ENCODE peak calls at places on chromosomes 5 and 9, in seven cellular contexts. B, I, N, K, Q, J and V are unnamed samples.

GRCh38 chr5:6107675-6108539 is 270.4 kb downstream of the MED10 start:
- DNase-seq in B (no peak), I (no peak), N (no peak), K (no peak), Q (no peak), J (no peak), V (no peak)

GRCh38 chr5:151745071-151745705 is 13.2 kb downstream of the ATOX1 start:
- DNase-seq in B (no peak), I (peak), N (peak), K (no peak), Q (peak), J (no peak), V (no peak)

GRCh38 chr5:117859161-117859560 is 1129.2 kb downstream of the DTWD2 start:
- DNase-seq in B (no peak), I (no peak), N (no peak), K (peak), Q (no peak), J (no peak), V (no peak)

GRCh38 chr5:39202594-39203290 is 16.6 kb downstream of the FYB1 start:
- DNase-seq in B (no peak), I (no peak), N (no peak), K (no peak), Q (no peak), J (no peak), V (no peak)

GRCh38 chr9:132896906-132897305 is 18.2 kb downstream of the SPACA9 start:
- DNase-seq in B (no peak), I (no peak), N (peak), K (no peak), Q (no peak), J (no peak), V (no peak)

GRCh38 chr5:50593681-50594080 is 72.8 kb upstream of the PARP8 start:
- DNase-seq in B (no peak), I (no peak), N (no peak), K (no peak), Q (no peak), J (no peak), V (no peak)

GRCh38 chr9:125119643-125120286 is 23.6 kb downstream of the SCAI start:
- DNase-seq in B (no peak), I (no peak), N (no peak), K (peak), Q (no peak), J (no peak), V (no peak)

GRCh38 chr9:94167376-94167775 is 83.1 kb downstream of the PTPDC1 start:
- DNase-seq in B (no peak), I (no peak), N (no peak), K (no peak), Q (no peak), J (no peak), V (no peak)

GRCh38 chr5:83281658-83282057 is 189.9 kb upstream of the VCAN start:
- DNase-seq in B (no peak), I (no peak), N (peak), K (no peak), Q (peak), J (no peak), V (no peak)

GRCh38 chr5:8879248-8879647 is 666.6 kb downstream of the SEMA5A start:
- DNase-seq in B (no peak), I (no peak), N (no peak), K (no peak), Q (no peak), J (no peak), V (no peak)

GRCh38 chr9:121286973-121287721 is 19.2 kb downstream of the GSN start:
- DNase-seq in B (no peak), I (peak), N (peak), K (no peak), Q (peak), J (peak), V (no peak)

GRCh38 chr9:37149646-37150308 is 29.4 kb downstream of the ZCCHC7 start:
- DNase-seq in B (no peak), I (no peak), N (no peak), K (no peak), Q (no peak), J (no peak), V (no peak)

GRCh38 chr9:77647659-77648457 is at the start of gene GNA14:
- DNase-seq in B (no peak), I (peak), N (peak), K (no peak), Q (no peak), J (no peak), V (no peak)

GRCh38 chr5:78537821-78538220 is 110.8 kb downstream of the LHFPL2 start:
- DNase-seq in B (peak), I (no peak), N (peak), K (peak), Q (peak), J (no peak), V (peak)

GRCh38 chr9:31733166-31733565 is 651.3 kb upstream of the ACO1 start:
- DNase-seq in B (no peak), I (no peak), N (no peak), K (no peak), Q (peak), J (no peak), V (no peak)

DNA sequence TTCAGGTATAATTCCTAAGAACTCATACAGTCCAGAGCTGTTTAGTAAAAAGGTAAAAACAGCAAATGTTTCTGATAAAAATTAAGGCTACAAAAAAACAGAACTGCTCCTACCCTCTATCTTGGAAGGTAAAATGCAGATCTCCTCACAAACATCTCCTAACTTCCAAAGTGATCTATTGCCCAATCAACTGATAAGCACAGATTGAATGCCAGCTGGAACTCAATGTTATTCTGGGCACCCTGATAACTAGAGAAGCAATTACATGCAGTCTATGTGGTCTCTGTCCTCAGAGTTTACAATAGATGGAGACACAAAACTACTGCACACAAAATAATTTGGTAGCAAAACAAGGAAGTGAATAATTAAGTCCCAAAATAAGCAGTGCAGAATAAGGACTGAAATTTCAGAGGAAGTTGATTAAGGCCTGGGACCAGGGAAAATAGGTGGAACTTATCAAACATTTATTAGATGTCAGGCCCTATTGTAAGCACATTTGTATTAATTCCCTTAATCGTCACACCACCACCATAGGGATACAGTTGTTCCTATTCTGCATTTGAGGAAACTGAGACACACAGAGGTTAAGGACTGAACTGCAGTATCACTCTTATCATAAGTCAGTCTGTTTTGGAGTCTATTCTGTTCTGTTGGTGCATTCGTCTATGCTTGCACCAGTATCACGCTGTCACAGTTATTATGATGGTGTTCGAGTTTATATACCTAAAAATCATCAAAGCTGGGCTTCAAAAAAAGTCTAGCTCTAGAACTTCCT is 102.2 kb upstream of the TARS1 start:
- DNase-seq in B (no peak), I (no peak), N (no peak), K (no peak), Q (no peak), J (no peak), V (no peak)
- TF ChIP-seq CTCF in B (no peak), I (peak), N (no peak), K (no peak), Q (no peak), J (no peak), V (no peak)

GRCh38 chr5:122426301-122426700 is 114.3 kb downstream of the SNCAIP start:
- DNase-seq in B (no peak), I (no peak), N (no peak), K (no peak), Q (no peak), J (no peak), V (no peak)

GRCh38 chr5:122434120-122434519 is 122.1 kb downstream of the SNCAIP start:
- DNase-seq in B (no peak), I (no peak), N (no peak), K (no peak), Q (no peak), J (no peak), V (no peak)

GRCh38 chr5:122434547-122434946 is 122.5 kb downstream of the SNCAIP start:
- DNase-seq in B (no peak), I (no peak), N (no peak), K (no peak), Q (no peak), J (no peak), V (no peak)

GRCh38 chr5:122429545-122430327 is 117.7 kb downstream of the SNCAIP start:
- DNase-seq in B (no peak), I (no peak), N (no peak), K (no peak), Q (no peak), J (no peak), V (no peak)

DNA sequence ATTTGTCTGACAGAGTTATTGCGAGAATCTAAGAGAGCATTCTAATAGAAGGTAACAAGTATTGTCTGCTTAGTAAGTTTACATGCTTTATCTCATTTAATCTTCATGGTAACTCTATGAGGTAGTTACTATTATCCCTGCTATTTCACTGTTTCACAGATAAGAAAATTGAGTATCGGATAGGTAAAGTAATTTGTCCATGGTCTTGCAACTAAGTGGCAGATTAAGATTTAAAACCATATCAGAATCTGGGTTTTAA is 118.2 kb downstream of the SNCAIP start:
- DNase-seq in B (no peak), I (no peak), N (no peak), K (no peak), Q (no peak), J (no peak), V (no peak)
- TF ChIP-seq CTCF in B (no peak), I (no peak), N (no peak), K (no peak), Q (no peak), J (no peak), V (no peak)

DNA sequence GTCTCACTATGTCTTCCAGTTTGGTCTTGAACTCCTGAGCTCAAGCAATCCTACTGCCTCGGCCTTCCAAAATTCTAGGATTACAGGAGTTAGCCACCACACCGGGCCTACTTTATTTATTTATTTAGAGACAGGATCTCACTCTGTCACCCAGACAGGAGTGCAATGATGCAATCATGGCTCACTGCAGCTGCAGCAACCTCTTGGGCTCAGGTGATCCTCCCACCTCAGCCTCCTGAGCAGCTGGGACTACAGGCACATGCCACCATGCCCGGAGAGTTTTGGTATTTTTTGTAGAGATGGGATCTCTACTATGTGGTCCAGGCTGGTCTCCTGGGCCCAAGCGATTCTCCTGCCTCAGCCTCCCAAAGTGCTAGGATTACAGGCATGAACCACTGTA is 32.8 kb downstream of the PHAX start:
- DNase-seq in B (no peak), I (no peak), N (no peak), K (no peak), Q (no peak), J (no peak), V (no peak)
- TF ChIP-seq CTCF in B (no peak), I (no peak), N (no peak), K (no peak), Q (no peak), J (no peak), V (no peak)

GRCh38 chr9:75588808-75589207 is 301.7 kb upstream of the PCSK5 start:
- DNase-seq in B (no peak), I (no peak), N (no peak), K (peak), Q (peak), J (no peak), V (no peak)
- TF ChIP-seq CTCF in B (peak), I (no peak), N (no peak), K (peak), Q (no peak), J (no peak), V (peak)

DNA sequence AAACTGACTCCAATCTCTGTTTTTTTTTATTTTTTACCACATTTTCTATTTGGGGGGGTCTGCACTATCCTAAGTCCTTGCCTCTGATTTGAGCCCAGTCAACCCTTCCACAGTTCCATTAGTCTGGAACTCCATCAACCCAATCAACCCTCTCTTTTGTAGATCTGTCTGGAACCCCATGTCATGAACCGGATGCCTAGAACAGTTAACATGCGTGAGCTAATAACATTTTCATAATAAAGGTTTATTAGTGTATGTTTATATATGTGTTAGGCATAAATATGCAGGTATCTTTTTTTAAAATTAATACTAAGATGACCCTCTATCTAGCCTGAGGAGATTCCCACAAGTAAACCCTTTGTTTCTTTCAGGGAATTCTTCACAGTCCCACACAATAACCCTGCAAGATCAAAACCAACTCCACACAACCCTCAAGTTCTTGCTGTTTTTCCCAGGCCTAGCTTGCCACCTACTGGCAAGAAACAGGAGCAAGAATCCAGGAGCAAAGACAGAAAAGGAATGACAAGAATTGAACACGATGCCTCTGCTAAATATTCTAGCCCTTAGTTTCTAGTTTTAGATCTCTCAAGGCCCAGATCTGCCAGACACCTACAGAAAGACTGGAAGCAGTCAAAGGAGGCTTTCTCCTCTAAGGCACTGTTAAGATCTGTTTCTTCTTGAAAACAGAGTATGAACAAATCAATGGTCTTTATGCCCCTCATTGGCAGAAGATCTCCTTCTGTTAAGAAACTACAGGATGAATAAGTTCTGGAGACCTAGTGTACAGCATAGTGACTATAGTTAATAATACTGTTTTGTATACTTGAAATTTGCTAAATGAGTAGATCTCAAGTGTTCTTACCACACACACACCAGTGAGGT is 100.4 kb downstream of the TRIM36 start:
- DNase-seq in B (peak), I (peak), N (peak), K (peak), Q (peak), J (no peak), V (no peak)
- TF ChIP-seq CTCF in B (peak), I (peak), N (peak), K (peak), Q (peak), J (peak), V (no peak)

GRCh38 chr5:3602713-3603502 is 7.3 kb downstream of the IRX1 start:
- DNase-seq in B (peak), I (no peak), N (peak), K (no peak), Q (peak), J (no peak), V (peak)
- TF ChIP-seq CTCF in B (peak), I (no peak), N (peak), K (no peak), Q (peak), J (no peak), V (peak)

GRCh38 chr9:112439171-112439570 is 47.5 kb upstream of the KIAA1958 start:
- DNase-seq in B (no peak), I (no peak), N (no peak), K (no peak), Q (no peak), J (no peak), V (no peak)
- TF ChIP-seq CTCF in B (no peak), I (no peak), N (no peak), K (no peak), Q (no peak), J (no peak), V (no peak)

GRCh38 chr5:92885950-92886349 is 695.1 kb downstream of the NR2F1-AS1 start:
- DNase-seq in B (no peak), I (no peak), N (no peak), K (no peak), Q (no peak), J (no peak), V (no peak)
- TF ChIP-seq CTCF in B (peak), I (no peak), N (no peak), K (no peak), Q (no peak), J (no peak), V (no peak)

GRCh38 chr9:134656334-134657034 is 14.9 kb downstream of the COL5A1 start:
- DNase-seq in B (no peak), I (no peak), N (no peak), K (peak), Q (peak), J (no peak), V (no peak)
- TF ChIP-seq CTCF in B (no peak), I (no peak), N (no peak), K (peak), Q (no peak), J (no peak), V (no peak)

DNA sequence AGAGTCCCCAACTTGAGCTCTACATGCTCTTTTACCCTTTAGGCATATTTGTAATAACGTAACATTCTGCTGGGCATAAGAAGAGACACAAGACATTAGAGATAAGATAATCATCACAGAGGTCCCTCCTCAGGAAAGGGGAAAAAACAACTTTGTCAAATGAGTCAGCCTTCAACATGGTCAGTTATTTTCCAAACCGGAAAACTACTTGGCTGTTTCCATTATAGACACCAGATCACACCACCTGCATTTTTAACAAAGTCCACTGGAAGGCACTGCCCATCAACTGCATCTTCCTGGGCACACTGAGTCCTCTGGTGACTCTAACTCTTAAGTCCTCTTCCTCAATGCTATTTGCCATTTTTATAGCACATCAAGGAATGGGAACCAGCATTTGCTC is 221.8 kb downstream of the FAM114A2 start:
- DNase-seq in B (no peak), I (no peak), N (no peak), K (no peak), Q (no peak), J (no peak), V (no peak)
- TF ChIP-seq CTCF in B (no peak), I (no peak), N (no peak), K (peak), Q (no peak), J (no peak), V (no peak)